ENCODE peak calls at places on chromosomes 13 and 19, in ten cellular contexts. One of them, this sample, is unnamed.

GRCh38 chr13:26255717-26256277 is 1.9 kb downstream of the CDK8 start:
- DNase-seq in AG20443: no peak
- DNase-seq in EH: peak; percentile 9
- DNase-seq in stomach: no peak
- DNase-seq in mesothelial cell of epicardium: no peak
- DNase-seq in substantia nigra: no peak
- DNase-seq in activated naive CD4-positive, alpha-beta T cell: no peak
- DNase-seq in RCC 7860: no peak
- DNase-seq in mucosa of gallbladder: no peak
- DNase-seq in body of pancreas: no peak
- DNase-seq in this sample: no peak

GRCh38 chr19:495440-496332 is 600 bp upstream of the MADCAM1 start:
- DNase-seq in AG20443: peak; percentile 62
- DNase-seq in activated naive CD4-positive, alpha-beta T cell: no peak
- DNase-seq in mucosa of gallbladder: no peak
- DNase-seq in EH: peak; percentile 46
- DNase-seq in RCC 7860: no peak
- DNase-seq in stomach: no peak
- DNase-seq in mesothelial cell of epicardium: no peak
- DNase-seq in body of pancreas: no peak
- DNase-seq in substantia nigra: no peak
- DNase-seq in this sample: peak; percentile 77

GRCh38 chr13:110109910-110110309 is 197.0 kb downstream of the COL4A1 start:
- DNase-seq in RCC 7860: peak; percentile 86
- DNase-seq in substantia nigra: no peak
- DNase-seq in EH: peak; percentile 90
- DNase-seq in body of pancreas: peak; percentile 26
- DNase-seq in stomach: no peak
- DNase-seq in mucosa of gallbladder: peak; percentile 43
- DNase-seq in activated naive CD4-positive, alpha-beta T cell: no peak
- DNase-seq in mesothelial cell of epicardium: no peak
- DNase-seq in AG20443: peak; percentile 93
- DNase-seq in this sample: no peak

GRCh38 chr19:5288347-5288739 is 52.3 kb downstream of the PTPRS start:
- DNase-seq in AG20443: peak; percentile 83
- DNase-seq in stomach: peak; percentile 49
- DNase-seq in EH: no peak
- DNase-seq in body of pancreas: peak; percentile 67
- DNase-seq in substantia nigra: no peak
- DNase-seq in activated naive CD4-positive, alpha-beta T cell: no peak
- DNase-seq in mucosa of gallbladder: no peak
- DNase-seq in mesothelial cell of epicardium: no peak
- DNase-seq in RCC 7860: no peak
- DNase-seq in this sample: no peak

GRCh38 chr19:23404676-23405075 is 9.4 kb upstream of the ZNF91 start:
- DNase-seq in RCC 7860: no peak
- DNase-seq in activated naive CD4-positive, alpha-beta T cell: no peak
- DNase-seq in mesothelial cell of epicardium: no peak
- DNase-seq in stomach: no peak
- DNase-seq in AG20443: no peak
- DNase-seq in substantia nigra: no peak
- DNase-seq in mucosa of gallbladder: no peak
- DNase-seq in body of pancreas: no peak
- DNase-seq in EH: no peak
- DNase-seq in this sample: no peak

GRCh38 chr19:49231804-49232203 is 74.2 kb downstream of the TRPM4 start:
- DNase-seq in stomach: no peak
- DNase-seq in activated naive CD4-positive, alpha-beta T cell: no peak
- DNase-seq in substantia nigra: no peak
- DNase-seq in AG20443: no peak
- DNase-seq in mesothelial cell of epicardium: no peak
- DNase-seq in EH: no peak
- DNase-seq in body of pancreas: no peak
- DNase-seq in RCC 7860: no peak
- DNase-seq in mucosa of gallbladder: no peak
- DNase-seq in this sample: no peak

GRCh38 chr13:97360610-97361009 is 73.4 kb upstream of the RAP2A start:
- DNase-seq in RCC 7860: no peak
- DNase-seq in stomach: no peak
- DNase-seq in mucosa of gallbladder: no peak
- DNase-seq in body of pancreas: no peak
- DNase-seq in AG20443: no peak
- DNase-seq in mesothelial cell of epicardium: no peak
- DNase-seq in activated naive CD4-positive, alpha-beta T cell: no peak
- DNase-seq in EH: no peak
- DNase-seq in substantia nigra: no peak
- DNase-seq in this sample: no peak

GRCh38 chr19:11806354-11807098 is 7.5 kb upstream of the ZNF440 start:
- DNase-seq in body of pancreas: no peak
- DNase-seq in stomach: no peak
- DNase-seq in EH: no peak
- DNase-seq in mesothelial cell of epicardium: no peak
- DNase-seq in mucosa of gallbladder: no peak
- DNase-seq in AG20443: no peak
- DNase-seq in activated naive CD4-positive, alpha-beta T cell: no peak
- DNase-seq in RCC 7860: no peak
- DNase-seq in substantia nigra: no peak
- DNase-seq in this sample: no peak

GRCh38 chr19:41023193-41023592 is 32.1 kb downstream of the CYP2B6 start:
- DNase-seq in mesothelial cell of epicardium: no peak
- DNase-seq in RCC 7860: no peak
- DNase-seq in body of pancreas: no peak
- DNase-seq in substantia nigra: no peak
- DNase-seq in stomach: no peak
- DNase-seq in activated naive CD4-positive, alpha-beta T cell: no peak
- DNase-seq in EH: no peak
- DNase-seq in AG20443: no peak
- DNase-seq in mucosa of gallbladder: no peak
- DNase-seq in this sample: no peak

GRCh38 chr13:75876371-75877050 is 240.4 kb downstream of the LMO7 start:
- DNase-seq in mucosa of gallbladder: peak; percentile 56
- DNase-seq in mesothelial cell of epicardium: no peak
- DNase-seq in EH: peak; percentile 67
- DNase-seq in stomach: peak; percentile 61
- DNase-seq in substantia nigra: peak; percentile 1
- DNase-seq in RCC 7860: peak; percentile 18
- DNase-seq in AG20443: peak; percentile 74
- DNase-seq in activated naive CD4-positive, alpha-beta T cell: peak; percentile 1
- DNase-seq in body of pancreas: peak; percentile 52
- DNase-seq in this sample: no peak

GRCh38 chr13:48775804-48776203 is 122.1 kb downstream of the CYSLTR2 start:
- DNase-seq in body of pancreas: no peak
- DNase-seq in AG20443: peak; percentile 79
- DNase-seq in mucosa of gallbladder: no peak
- DNase-seq in substantia nigra: no peak
- DNase-seq in RCC 7860: peak; percentile 92
- DNase-seq in EH: peak; percentile 98
- DNase-seq in mesothelial cell of epicardium: no peak
- DNase-seq in stomach: no peak
- DNase-seq in activated naive CD4-positive, alpha-beta T cell: no peak
- DNase-seq in this sample: no peak

GRCh38 chr19:14961956-14962685 is 17.5 kb downstream of the SLC1A6 start:
- DNase-seq in AG20443: no peak
- DNase-seq in RCC 7860: no peak
- DNase-seq in EH: no peak
- DNase-seq in mesothelial cell of epicardium: no peak
- DNase-seq in activated naive CD4-positive, alpha-beta T cell: no peak
- DNase-seq in body of pancreas: no peak
- DNase-seq in mucosa of gallbladder: no peak
- DNase-seq in stomach: no peak
- DNase-seq in substantia nigra: no peak
- DNase-seq in this sample: no peak

GRCh38 chr19:2811221-2811722 is 8.4 kb upstream of the ZNF554 start:
- DNase-seq in RCC 7860: no peak
- DNase-seq in mesothelial cell of epicardium: no peak
- DNase-seq in body of pancreas: no peak
- DNase-seq in substantia nigra: no peak
- DNase-seq in stomach: no peak
- DNase-seq in EH: no peak
- DNase-seq in AG20443: no peak
- DNase-seq in mucosa of gallbladder: no peak
- DNase-seq in activated naive CD4-positive, alpha-beta T cell: no peak
- DNase-seq in this sample: no peak

GRCh38 chr19:46972301-46972700 is 47.3 kb upstream of the NPAS1 start:
- DNase-seq in RCC 7860: no peak
- DNase-seq in mucosa of gallbladder: no peak
- DNase-seq in body of pancreas: no peak
- DNase-seq in mesothelial cell of epicardium: no peak
- DNase-seq in AG20443: peak; percentile 69
- DNase-seq in substantia nigra: no peak
- DNase-seq in activated naive CD4-positive, alpha-beta T cell: no peak
- DNase-seq in EH: peak; percentile 21
- DNase-seq in stomach: no peak
- DNase-seq in this sample: no peak

This sample was measured in type B pancreatic cell.